ENCODE peak calls at places on chromosomes 2 and 18, in four cellular contexts. Z is HepG2, H is K562, J is GM12878. T is an unnamed sample.

GRCh38 chr2:12456293-12457151 is 260.2 kb upstream of the TRIB2 start:
- DNase-seq in Z (peak), H (peak), J (peak), T (peak)

GRCh38 chr2:235496239-235496621 is 2.4 kb downstream of the AGAP1 start:
- DNase-seq in Z (no peak), H (no peak), J (no peak), T (no peak)

GRCh38 chr18:23207994-23208393 is 72.7 kb downstream of the CABLES1 start:
- DNase-seq in Z (no peak), H (no peak), J (no peak), T (no peak)

GRCh38 chr2:15112216-15112615 is 448.9 kb downstream of the NBAS start:
- DNase-seq in Z (no peak), H (no peak), J (no peak), T (no peak)

GRCh38 chr2:29232041-29232440 is 116.8 kb downstream of the CLIP4 start:
- DNase-seq in Z (no peak), H (no peak), J (no peak), T (no peak)

GRCh38 chr2:8672940-8673339 is 8.9 kb upstream of the ID2 start:
- DNase-seq in Z (no peak), H (no peak), J (no peak), T (no peak)

GRCh38 chr2:12884713-12885282 is 168.1 kb downstream of the TRIB2 start:
- DNase-seq in Z (no peak), H (no peak), J (no peak), T (no peak)

GRCh38 chr18:22398464-22398863 is 19.3 kb downstream of the CTAGE1 start:
- DNase-seq in Z (no peak), H (no peak), J (no peak), T (no peak)

GRCh38 chr2:39642054-39642742 is 23.5 kb upstream of the TMEM178A start:
- DNase-seq in Z (peak), H (no peak), J (no peak), T (no peak)

GRCh38 chr2:216536725-216537124 is 38.1 kb downstream of the RPL37A start:
- DNase-seq in Z (no peak), H (no peak), J (no peak), T (no peak)

GRCh38 chr18:45014047-45014501 is 333.4 kb downstream of the SETBP1 start:
- DNase-seq in Z (no peak), H (no peak), J (no peak), T (peak)

GRCh38 chr2:120596990-120597594 is 138.6 kb upstream of the GLI2 start:
- DNase-seq in Z (no peak), H (no peak), J (no peak), T (no peak)

GRCh38 chr2:37698931-37699481 is 27.6 kb upstream of the CDC42EP3 start:
- DNase-seq in Z (no peak), H (no peak), J (no peak), T (no peak)

GRCh38 chr2:26471278-26471677 is 6.6 kb downstream of the OTOF start:
- DNase-seq in Z (no peak), H (no peak), J (no peak), T (no peak)

GRCh38 chr2:75047907-75048625 is 89.6 kb downstream of the POLE4 start:
- DNase-seq in Z (no peak), H (no peak), J (no peak), T (no peak)

GRCh38 chr2:167874812-167875211 is 372.6 kb downstream of the STK39 start:
- DNase-seq in Z (no peak), H (no peak), J (no peak), T (no peak)

GRCh38 chr2:181715033-181715630 is 34.8 kb upstream of the NEUROD1 start:
- DNase-seq in Z (peak), H (peak), J (peak), T (peak)

GRCh38 chr2:2879776-2880175 is 497.8 kb downstream of the EIPR1 start:
- DNase-seq in Z (no peak), H (no peak), J (peak), T (no peak)

GRCh38 chr2:120890566-120891360 is 155.1 kb downstream of the GLI2 start:
- DNase-seq in Z (no peak), H (no peak), J (no peak), T (no peak)

GRCh38 chr2:219230201-219230540 is 565 bp downstream of the ANKZF1 start:
- DNase-seq in Z (peak), H (peak), J (no peak), T (peak)

GRCh38 chr2:72032481-72033041 is 115.1 kb downstream of the CYP26B1 start:
- DNase-seq in Z (no peak), H (no peak), J (no peak), T (no peak)

GRCh38 chr2:241356871-241357260 is 781 bp downstream of the FARP2 start:
- DNase-seq in Z (no peak), H (no peak), J (no peak), T (no peak)

GRCh38 chr2:120332384-120332783 is 13.6 kb upstream of the INHBB start:
- DNase-seq in Z (no peak), H (no peak), J (no peak), T (no peak)

GRCh38 chr2:55109219-55109891 is 59.1 kb upstream of the RTN4 start:
- DNase-seq in Z (peak), H (no peak), J (no peak), T (no peak)

GRCh38 chr2:173588931-173589369 is 234.3 kb downstream of the CDCA7 start:
- DNase-seq in Z (no peak), H (no peak), J (no peak), T (no peak)

GRCh38 chr2:152071077-152071476 is 27.8 kb downstream of the CACNB4 start:
- DNase-seq in Z (no peak), H (no peak), J (no peak), T (no peak)

DNA sequence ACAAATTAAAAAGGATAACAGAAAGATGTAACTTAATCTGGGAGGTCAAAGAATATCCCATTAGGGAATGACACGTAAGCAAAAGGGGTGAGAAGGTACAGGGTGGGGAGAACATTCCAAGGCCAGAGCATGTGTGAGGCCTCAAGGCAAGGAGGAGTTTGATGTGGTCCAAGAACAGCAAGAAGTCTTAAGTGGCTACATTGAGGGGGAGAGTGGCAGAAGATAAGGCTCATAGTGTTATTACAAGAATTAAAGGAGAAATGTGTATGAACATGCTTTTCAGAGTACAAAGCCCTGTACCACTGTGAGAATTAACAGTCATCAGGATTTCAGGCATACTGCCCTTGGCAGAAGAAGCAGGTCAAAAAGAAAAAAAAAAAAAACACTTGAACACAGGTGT is 174.4 kb upstream of the ERBB4 start:
- DNase-seq in Z (no peak), H (no peak), J (no peak), T (no peak)
- TF ChIP-seq ESRRA in Z (no peak), H (no peak), J (no peak), T (no peak)

GRCh38 chr2:113328043-113328442 is 49.3 kb upstream of the PAX8 start:
- DNase-seq in Z (no peak), H (no peak), J (no peak), T (no peak)

GRCh38 chr2:113324684-113325160 is 46.0 kb upstream of the PAX8 start:
- DNase-seq in Z (no peak), H (peak), J (no peak), T (peak)
- TF ChIP-seq NR2C2 in Z (no peak), H (no peak), J (no peak), T (no peak)

DNA sequence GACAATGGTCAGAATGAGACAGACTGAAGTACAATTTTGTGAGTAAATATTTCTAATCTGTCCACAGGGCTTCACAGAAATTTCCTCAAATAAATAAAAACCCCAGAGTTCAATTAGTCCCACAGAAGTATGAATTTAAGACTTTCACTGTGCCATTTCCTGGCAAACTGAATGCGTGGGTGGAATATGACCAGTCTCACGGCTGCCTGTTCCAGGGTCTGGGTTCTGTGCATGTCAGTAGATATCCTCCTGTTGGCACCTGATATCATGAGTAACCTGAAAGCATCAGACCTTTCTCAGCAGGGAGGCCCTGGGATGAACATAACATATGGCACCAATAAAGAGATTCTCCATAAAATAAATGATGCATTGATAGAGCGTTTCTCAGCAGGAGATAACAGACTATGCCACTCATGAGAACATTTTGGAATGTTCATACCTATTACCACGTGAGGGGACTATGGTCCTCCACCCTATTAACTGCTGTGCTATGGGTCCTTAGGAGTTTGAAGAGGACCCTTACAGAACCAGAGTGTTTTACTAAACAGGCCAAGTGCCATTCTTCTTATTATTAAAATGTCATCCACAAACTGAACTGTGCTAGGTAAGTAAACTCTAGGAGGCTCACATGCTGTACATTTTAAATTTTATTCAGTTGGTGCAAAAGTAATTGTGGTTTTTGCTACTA is 10.6 kb upstream of the MALL start:
- DNase-seq in Z (no peak), H (no peak), J (no peak), T (no peak)
- TF ChIP-seq ESRRA in Z (no peak), H (no peak), J (no peak), T (no peak)

GRCh38 chr2:24644032-24644431 is 149.2 kb downstream of the PTRHD1 start:
- DNase-seq in Z (no peak), H (no peak), J (no peak), T (no peak)
- TF ChIP-seq NR2C2 in Z (no peak), H (no peak), J (no peak), T (no peak)

T was measured in WTC11.